ENCODE peak calls at places on chromosomes 12 and 14, in eight cellular contexts. One of them, this sample, is unnamed. For H3K4me1, the result is how much of the 10 kb centered on the place peaks cover.

GRCh38 chr14:69701857-69702256 is 65.1 kb upstream of the SRSF5 start:
- DNase-seq in tibial artery: no peak
- DNase-seq in CD8-positive, alpha-beta T cell: no peak
- DNase-seq in mesendoderm: no peak
- DNase-seq in psoas muscle: no peak
- DNase-seq in K562: no peak
- DNase-seq in body of pancreas: no peak
- DNase-seq in Panc1: no peak
- DNase-seq in this sample: no peak

GRCh38 chr12:48980953-48981756 is 3.0 kb downstream of the WNT1 start:
- DNase-seq in tibial artery: no peak
- DNase-seq in CD8-positive, alpha-beta T cell: peak
- DNase-seq in mesendoderm: peak
- DNase-seq in psoas muscle: peak
- DNase-seq in K562: peak
- DNase-seq in body of pancreas: no peak
- DNase-seq in Panc1: no peak
- DNase-seq in this sample: peak

GRCh38 chr12:7008864-7009263 is 9.4 kb downstream of the LPCAT3 start:
- DNase-seq in tibial artery: no peak
- DNase-seq in CD8-positive, alpha-beta T cell: no peak
- DNase-seq in mesendoderm: no peak
- DNase-seq in psoas muscle: no peak
- DNase-seq in K562: no peak
- DNase-seq in body of pancreas: no peak
- DNase-seq in Panc1: no peak
- DNase-seq in this sample: no peak

GRCh38 chr14:94027566-94028449 is 1.7 kb downstream of the OTUB2 start:
- DNase-seq in tibial artery: no peak
- DNase-seq in CD8-positive, alpha-beta T cell: no peak
- DNase-seq in mesendoderm: no peak
- DNase-seq in psoas muscle: peak
- DNase-seq in K562: no peak
- DNase-seq in body of pancreas: no peak
- DNase-seq in Panc1: no peak
- DNase-seq in this sample: peak

GRCh38 chr12:113214938-113215400 is 6.3 kb upstream of the TPCN1 start:
- DNase-seq in tibial artery: peak
- DNase-seq in CD8-positive, alpha-beta T cell: no peak
- DNase-seq in mesendoderm: peak
- DNase-seq in psoas muscle: peak
- DNase-seq in K562: no peak
- DNase-seq in body of pancreas: no peak
- DNase-seq in Panc1: no peak
- DNase-seq in this sample: no peak

GRCh38 chr12:6977653-6978052 is 6.9 kb downstream of the EMG1 start:
- DNase-seq in tibial artery: peak
- DNase-seq in CD8-positive, alpha-beta T cell: no peak
- DNase-seq in mesendoderm: no peak
- DNase-seq in psoas muscle: no peak
- DNase-seq in K562: no peak
- DNase-seq in body of pancreas: no peak
- DNase-seq in Panc1: no peak
- DNase-seq in this sample: no peak

GRCh38 chr12:113439606-113440030 is 17.4 kb downstream of the SDSL start:
- DNase-seq in tibial artery: no peak
- DNase-seq in CD8-positive, alpha-beta T cell: no peak
- DNase-seq in mesendoderm: peak
- DNase-seq in psoas muscle: no peak
- DNase-seq in K562: peak
- DNase-seq in body of pancreas: peak
- DNase-seq in Panc1: no peak
- DNase-seq in this sample: peak

GRCh38 chr14:96167224-96168148 is 37.2 kb upstream of the BDKRB2 start:
- DNase-seq in tibial artery: no peak
- DNase-seq in CD8-positive, alpha-beta T cell: no peak
- DNase-seq in mesendoderm: peak
- DNase-seq in psoas muscle: no peak
- DNase-seq in K562: no peak
- DNase-seq in body of pancreas: no peak
- DNase-seq in Panc1: no peak
- DNase-seq in this sample: peak

GRCh38 chr12:64600164-64600561 is 10.1 kb upstream of the RASSF3 start:
- DNase-seq in tibial artery: no peak
- DNase-seq in CD8-positive, alpha-beta T cell: no peak
- DNase-seq in mesendoderm: no peak
- DNase-seq in psoas muscle: no peak
- DNase-seq in K562: no peak
- DNase-seq in body of pancreas: no peak
- DNase-seq in Panc1: no peak
- DNase-seq in this sample: no peak

GRCh38 chr12:118986043-118986442 is 4.7 kb downstream of the SRRM4 start:
- DNase-seq in tibial artery: no peak
- DNase-seq in CD8-positive, alpha-beta T cell: no peak
- DNase-seq in mesendoderm: peak
- DNase-seq in psoas muscle: no peak
- DNase-seq in K562: no peak
- DNase-seq in body of pancreas: no peak
- DNase-seq in Panc1: no peak
- DNase-seq in this sample: no peak

GRCh38 chr14:96320605-96321004 is 42.5 kb downstream of the ATG2B start:
- DNase-seq in tibial artery: no peak
- DNase-seq in CD8-positive, alpha-beta T cell: no peak
- DNase-seq in mesendoderm: no peak
- DNase-seq in psoas muscle: no peak
- DNase-seq in K562: no peak
- DNase-seq in body of pancreas: no peak
- DNase-seq in Panc1: no peak
- DNase-seq in this sample: no peak

DNA sequence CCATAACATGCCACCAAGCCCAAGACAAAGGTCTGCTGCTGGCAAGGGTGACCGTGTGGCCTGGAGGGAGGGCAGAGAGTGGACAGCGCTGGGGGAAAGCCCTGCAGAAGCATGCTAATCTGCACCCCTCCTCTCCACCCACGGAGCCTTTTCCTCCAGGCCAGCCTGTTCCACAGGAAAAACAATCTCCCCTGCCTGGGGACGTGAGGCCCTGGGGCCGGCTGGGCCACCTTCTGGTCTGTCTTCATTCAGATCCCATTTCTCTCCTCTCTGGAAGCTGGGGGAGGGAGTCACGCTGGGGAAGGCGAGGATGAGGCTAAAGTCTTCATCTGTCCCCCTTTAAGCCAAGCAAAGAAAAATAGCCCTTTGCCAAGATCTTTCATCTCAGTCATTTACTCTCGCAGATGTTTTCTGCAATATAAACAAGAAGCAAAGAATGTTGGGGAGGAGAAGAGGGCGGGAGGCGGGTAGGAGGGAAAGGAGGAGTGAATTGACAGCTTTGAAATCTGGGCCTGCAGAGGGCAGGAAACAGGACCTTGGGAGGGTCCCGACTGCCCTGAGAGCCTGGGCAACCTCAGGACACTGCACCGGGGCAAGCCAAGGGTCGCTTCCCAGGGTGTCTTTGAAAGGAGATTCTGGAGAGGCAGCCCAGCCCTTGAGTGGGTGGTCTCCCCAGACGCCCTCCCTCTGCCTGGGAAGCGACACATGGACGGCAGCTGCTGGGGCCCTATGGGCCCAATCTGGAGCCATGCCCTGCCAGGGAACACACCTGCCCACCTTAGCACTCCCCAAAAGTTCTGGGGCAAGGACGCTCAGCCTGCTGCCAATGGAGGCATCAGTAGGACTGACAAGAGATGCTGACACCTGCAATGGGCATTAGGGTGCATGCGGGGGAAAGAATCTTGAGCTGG is 133.6 kb downstream of the ZFP36L1 start:
- DNase-seq in tibial artery: peak
- DNase-seq in CD8-positive, alpha-beta T cell: no peak
- DNase-seq in mesendoderm: no peak
- DNase-seq in psoas muscle: no peak
- DNase-seq in K562: no peak
- DNase-seq in body of pancreas: no peak
- DNase-seq in Panc1: no peak
- DNase-seq in this sample: no peak
- H3K4me1 ChIP-seq in tibial artery: under half
- H3K4me1 ChIP-seq in CD8-positive, alpha-beta T cell: under half
- H3K4me1 ChIP-seq in mesendoderm: under half
- H3K4me1 ChIP-seq in psoas muscle: under half
- H3K4me1 ChIP-seq in K562: under half
- H3K4me1 ChIP-seq in body of pancreas: under half
- H3K4me1 ChIP-seq in Panc1: under half
- H3K4me1 ChIP-seq in this sample: under half

GRCh38 chr14:32405856-32406255 is 76.8 kb downstream of the AKAP6 start:
- DNase-seq in tibial artery: no peak
- DNase-seq in CD8-positive, alpha-beta T cell: no peak
- DNase-seq in mesendoderm: no peak
- DNase-seq in psoas muscle: no peak
- DNase-seq in K562: no peak
- DNase-seq in body of pancreas: no peak
- DNase-seq in Panc1: no peak
- DNase-seq in this sample: no peak

GRCh38 chr14:32403688-32404087 is 74.6 kb downstream of the AKAP6 start:
- DNase-seq in tibial artery: no peak
- DNase-seq in CD8-positive, alpha-beta T cell: no peak
- DNase-seq in mesendoderm: no peak
- DNase-seq in psoas muscle: no peak
- DNase-seq in K562: no peak
- DNase-seq in body of pancreas: no peak
- DNase-seq in Panc1: no peak
- DNase-seq in this sample: no peak

GRCh38 chr14:32404784-32405573 is 75.9 kb downstream of the AKAP6 start:
- DNase-seq in tibial artery: no peak
- DNase-seq in CD8-positive, alpha-beta T cell: no peak
- DNase-seq in mesendoderm: no peak
- DNase-seq in psoas muscle: no peak
- DNase-seq in K562: no peak
- DNase-seq in body of pancreas: no peak
- DNase-seq in Panc1: no peak
- DNase-seq in this sample: no peak

GRCh38 chr14:32407170-32407569 is 78.1 kb downstream of the AKAP6 start:
- DNase-seq in tibial artery: no peak
- DNase-seq in CD8-positive, alpha-beta T cell: no peak
- DNase-seq in mesendoderm: no peak
- DNase-seq in psoas muscle: no peak
- DNase-seq in K562: no peak
- DNase-seq in body of pancreas: no peak
- DNase-seq in Panc1: no peak
- DNase-seq in this sample: no peak

GRCh38 chr14:32408018-32408417 is 78.9 kb downstream of the AKAP6 start:
- DNase-seq in tibial artery: no peak
- DNase-seq in CD8-positive, alpha-beta T cell: no peak
- DNase-seq in mesendoderm: no peak
- DNase-seq in psoas muscle: no peak
- DNase-seq in K562: no peak
- DNase-seq in body of pancreas: no peak
- DNase-seq in Panc1: no peak
- DNase-seq in this sample: no peak
- H3K27ac ChIP-seq in tibial artery: no peak
- H3K27ac ChIP-seq in CD8-positive, alpha-beta T cell: no peak
- H3K27ac ChIP-seq in mesendoderm: no peak
- H3K27ac ChIP-seq in psoas muscle: no peak
- H3K27ac ChIP-seq in K562: no peak
- H3K27ac ChIP-seq in body of pancreas: no peak
- H3K27ac ChIP-seq in Panc1: no peak
- H3K27ac ChIP-seq in this sample: no peak

GRCh38 chr12:15574353-15574752 is 214.8 kb downstream of the EPS8 start:
- DNase-seq in tibial artery: no peak
- DNase-seq in CD8-positive, alpha-beta T cell: no peak
- DNase-seq in mesendoderm: no peak
- DNase-seq in psoas muscle: no peak
- DNase-seq in K562: no peak
- DNase-seq in body of pancreas: no peak
- DNase-seq in Panc1: no peak
- DNase-seq in this sample: peak
- H3K4me1 ChIP-seq in tibial artery: under half
- H3K4me1 ChIP-seq in CD8-positive, alpha-beta T cell: under half
- H3K4me1 ChIP-seq in mesendoderm: under half
- H3K4me1 ChIP-seq in psoas muscle: under half
- H3K4me1 ChIP-seq in K562: under half
- H3K4me1 ChIP-seq in body of pancreas: under half
- H3K4me1 ChIP-seq in Panc1: under half
- H3K4me1 ChIP-seq in this sample: under half

GRCh38 chr12:120834489-120835303 is 69.5 kb downstream of the SPPL3 start:
- DNase-seq in tibial artery: no peak
- DNase-seq in CD8-positive, alpha-beta T cell: no peak
- DNase-seq in mesendoderm: no peak
- DNase-seq in psoas muscle: no peak
- DNase-seq in K562: no peak
- DNase-seq in body of pancreas: no peak
- DNase-seq in Panc1: no peak
- DNase-seq in this sample: no peak
- H3K27ac ChIP-seq in tibial artery: peak
- H3K27ac ChIP-seq in CD8-positive, alpha-beta T cell: no peak
- H3K27ac ChIP-seq in mesendoderm: no peak
- H3K27ac ChIP-seq in psoas muscle: peak
- H3K27ac ChIP-seq in K562: no peak
- H3K27ac ChIP-seq in body of pancreas: no peak
- H3K27ac ChIP-seq in Panc1: no peak
- H3K27ac ChIP-seq in this sample: no peak

GRCh38 chr12:108722463-108722862 is 8.9 kb downstream of the CORO1C start:
- DNase-seq in tibial artery: no peak
- DNase-seq in CD8-positive, alpha-beta T cell: no peak
- DNase-seq in mesendoderm: no peak
- DNase-seq in psoas muscle: no peak
- DNase-seq in K562: no peak
- DNase-seq in body of pancreas: no peak
- DNase-seq in Panc1: no peak
- DNase-seq in this sample: no peak
- H3K4me1 ChIP-seq in tibial artery: half or more
- H3K4me1 ChIP-seq in CD8-positive, alpha-beta T cell: under half
- H3K4me1 ChIP-seq in mesendoderm: under half
- H3K4me1 ChIP-seq in psoas muscle: half or more
- H3K4me1 ChIP-seq in K562: under half
- H3K4me1 ChIP-seq in body of pancreas: under half
- H3K4me1 ChIP-seq in Panc1: half or more
- H3K4me1 ChIP-seq in this sample: under half

GRCh38 chr12:10919809-10920208 is 9.2 kb upstream of the PRH2 start:
- DNase-seq in tibial artery: no peak
- DNase-seq in CD8-positive, alpha-beta T cell: no peak
- DNase-seq in mesendoderm: no peak
- DNase-seq in psoas muscle: no peak
- DNase-seq in K562: no peak
- DNase-seq in body of pancreas: no peak
- DNase-seq in Panc1: no peak
- DNase-seq in this sample: no peak
- H3K27ac ChIP-seq in tibial artery: no peak
- H3K27ac ChIP-seq in CD8-positive, alpha-beta T cell: no peak
- H3K27ac ChIP-seq in mesendoderm: no peak
- H3K27ac ChIP-seq in psoas muscle: no peak
- H3K27ac ChIP-seq in K562: no peak
- H3K27ac ChIP-seq in body of pancreas: no peak
- H3K27ac ChIP-seq in Panc1: no peak
- H3K27ac ChIP-seq in this sample: no peak